ENCODE peak calls at places on chromosomes 16 and 17, in ten cellular contexts. One of them, this sample, is unnamed.

GRCh38 chr17:1399366-1399678 is 700 bp downstream of the YWHAE start:
- DNase-seq in endothelial cell of umbilical vein: peak; percentile 42
- DNase-seq in HCT116: no peak
- DNase-seq in sigmoid colon: no peak
- DNase-seq in upper lobe of left lung: peak; percentile 88
- DNase-seq in esophagus muscularis mucosa: no peak
- DNase-seq in H1: no peak
- DNase-seq in prostate gland: no peak
- DNase-seq in suprapubic skin: peak; percentile 79
- DNase-seq in stomach: peak; percentile 45
- DNase-seq in this sample: no peak

GRCh38 chr16:53504161-53504663 is 1.2 kb upstream of the AKTIP start:
- DNase-seq in upper lobe of left lung: no peak
- DNase-seq in suprapubic skin: peak; percentile 80
- DNase-seq in stomach: peak; percentile 36
- DNase-seq in sigmoid colon: peak; percentile 81
- DNase-seq in endothelial cell of umbilical vein: peak; percentile 68
- DNase-seq in H1: no peak
- DNase-seq in esophagus muscularis mucosa: peak; percentile 92
- DNase-seq in HCT116: no peak
- DNase-seq in prostate gland: peak; percentile 33
- DNase-seq in this sample: no peak

GRCh38 chr17:32333187-32333586 is 8.8 kb downstream of the C17orf75 start:
- DNase-seq in prostate gland: no peak
- DNase-seq in H1: no peak
- DNase-seq in sigmoid colon: no peak
- DNase-seq in upper lobe of left lung: no peak
- DNase-seq in suprapubic skin: no peak
- DNase-seq in stomach: no peak
- DNase-seq in esophagus muscularis mucosa: no peak
- DNase-seq in endothelial cell of umbilical vein: no peak
- DNase-seq in HCT116: no peak
- DNase-seq in this sample: no peak

GRCh38 chr16:56286819-56287218 is 95.5 kb downstream of the GNAO1 start:
- DNase-seq in H1: no peak
- DNase-seq in upper lobe of left lung: no peak
- DNase-seq in prostate gland: no peak
- DNase-seq in HCT116: no peak
- DNase-seq in stomach: no peak
- DNase-seq in endothelial cell of umbilical vein: no peak
- DNase-seq in esophagus muscularis mucosa: no peak
- DNase-seq in suprapubic skin: no peak
- DNase-seq in sigmoid colon: no peak
- DNase-seq in this sample: no peak

GRCh38 chr16:46688101-46688656 is 799 bp downstream of the VPS35 start:
- DNase-seq in esophagus muscularis mucosa: no peak
- DNase-seq in upper lobe of left lung: no peak
- DNase-seq in stomach: peak; percentile 64
- DNase-seq in suprapubic skin: peak; percentile 67
- DNase-seq in sigmoid colon: no peak
- DNase-seq in endothelial cell of umbilical vein: peak; percentile 48
- DNase-seq in prostate gland: peak; percentile 32
- DNase-seq in HCT116: no peak
- DNase-seq in H1: no peak
- DNase-seq in this sample: peak; percentile 27

GRCh38 chr17:75266315-75267145 is 4.5 kb downstream of the MIF4GD start:
- DNase-seq in upper lobe of left lung: no peak
- DNase-seq in esophagus muscularis mucosa: no peak
- DNase-seq in stomach: no peak
- DNase-seq in H1: no peak
- DNase-seq in HCT116: no peak
- DNase-seq in sigmoid colon: no peak
- DNase-seq in prostate gland: no peak
- DNase-seq in suprapubic skin: no peak
- DNase-seq in endothelial cell of umbilical vein: peak; percentile 37
- DNase-seq in this sample: no peak

GRCh38 chr16:1708768-1709180 is 2.8 kb downstream of the MAPK8IP3 start:
- DNase-seq in stomach: no peak
- DNase-seq in sigmoid colon: no peak
- DNase-seq in upper lobe of left lung: no peak
- DNase-seq in suprapubic skin: no peak
- DNase-seq in endothelial cell of umbilical vein: no peak
- DNase-seq in prostate gland: no peak
- DNase-seq in esophagus muscularis mucosa: no peak
- DNase-seq in HCT116: no peak
- DNase-seq in H1: no peak
- DNase-seq in this sample: no peak

GRCh38 chr16:47045459-47045858 is 72.0 kb upstream of the DNAJA2 start:
- DNase-seq in stomach: no peak
- DNase-seq in HCT116: no peak
- DNase-seq in esophagus muscularis mucosa: no peak
- DNase-seq in endothelial cell of umbilical vein: no peak
- DNase-seq in prostate gland: no peak
- DNase-seq in suprapubic skin: no peak
- DNase-seq in upper lobe of left lung: no peak
- DNase-seq in sigmoid colon: no peak
- DNase-seq in H1: no peak
- DNase-seq in this sample: no peak

GRCh38 chr17:42561908-42562844 is at the start of gene COASY:
- DNase-seq in prostate gland: peak; percentile 93
- DNase-seq in esophagus muscularis mucosa: peak; percentile 98
- DNase-seq in upper lobe of left lung: peak; percentile 75
- DNase-seq in endothelial cell of umbilical vein: peak; percentile 97
- DNase-seq in H1: peak; percentile 93
- DNase-seq in sigmoid colon: peak; percentile 99
- DNase-seq in stomach: peak; percentile 96
- DNase-seq in suprapubic skin: peak; percentile 97
- DNase-seq in HCT116: peak; percentile 98
- DNase-seq in this sample: peak; percentile 98

GRCh38 chr17:80817861-80818260 is 173.8 kb upstream of the CHMP6 start:
- DNase-seq in esophagus muscularis mucosa: no peak
- DNase-seq in stomach: no peak
- DNase-seq in sigmoid colon: peak; percentile 28
- DNase-seq in upper lobe of left lung: no peak
- DNase-seq in suprapubic skin: no peak
- DNase-seq in H1: no peak
- DNase-seq in HCT116: no peak
- DNase-seq in prostate gland: no peak
- DNase-seq in endothelial cell of umbilical vein: no peak
- DNase-seq in this sample: no peak

GRCh38 chr17:21545051-21545450 is 147.3 kb upstream of the KCNJ18 start:
- DNase-seq in stomach: no peak
- DNase-seq in esophagus muscularis mucosa: no peak
- DNase-seq in HCT116: no peak
- DNase-seq in upper lobe of left lung: no peak
- DNase-seq in suprapubic skin: no peak
- DNase-seq in prostate gland: no peak
- DNase-seq in sigmoid colon: no peak
- DNase-seq in endothelial cell of umbilical vein: no peak
- DNase-seq in H1: no peak
- DNase-seq in this sample: no peak

GRCh38 chr16:53781023-53781605 is 77.2 kb downstream of the FTO start:
- DNase-seq in upper lobe of left lung: no peak
- DNase-seq in sigmoid colon: no peak
- DNase-seq in H1: no peak
- DNase-seq in suprapubic skin: no peak
- DNase-seq in prostate gland: no peak
- DNase-seq in esophagus muscularis mucosa: no peak
- DNase-seq in HCT116: no peak
- DNase-seq in stomach: no peak
- DNase-seq in endothelial cell of umbilical vein: peak; percentile 25
- DNase-seq in this sample: no peak

DNA sequence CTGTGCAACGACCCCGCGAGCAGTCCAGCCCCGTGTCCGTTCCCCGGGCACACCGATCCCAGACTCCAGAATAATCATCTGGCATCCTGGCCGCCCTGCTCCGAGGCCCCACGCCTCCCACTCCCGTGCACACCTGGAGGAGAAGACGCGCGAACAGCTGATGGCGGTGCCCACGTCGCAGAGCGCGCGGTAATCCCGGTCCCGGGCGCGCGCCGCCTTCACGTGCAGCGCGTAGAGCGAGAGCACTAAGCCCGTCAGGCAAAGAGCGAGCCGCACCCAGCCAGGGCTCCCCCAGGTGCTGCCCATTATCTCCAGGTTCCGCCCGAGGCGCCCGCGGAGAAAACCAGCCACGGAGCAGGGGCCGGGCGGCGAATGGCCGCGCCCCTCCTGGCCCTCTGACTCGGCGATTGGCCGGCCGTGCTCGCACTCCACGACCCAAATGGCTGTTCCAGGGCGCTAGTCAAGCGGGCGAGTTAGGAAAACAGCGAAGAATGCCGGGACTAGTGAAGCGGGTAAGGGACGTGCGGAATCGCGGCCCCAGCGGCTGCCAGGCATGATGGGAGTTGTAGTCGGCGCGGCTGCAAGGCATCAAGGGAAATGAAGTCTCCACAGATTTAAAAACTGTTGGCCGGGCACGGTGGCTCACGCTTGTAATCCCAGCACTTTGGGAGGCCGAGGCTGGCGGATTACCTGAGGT is at the start of gene VKORC1:
- DNase-seq in endothelial cell of umbilical vein: peak; percentile 97
- DNase-seq in sigmoid colon: peak; percentile 98
- DNase-seq in stomach: peak; percentile 96
- DNase-seq in upper lobe of left lung: peak; percentile 96
- DNase-seq in suprapubic skin: peak; percentile 97
- DNase-seq in prostate gland: peak; percentile 96
- DNase-seq in esophagus muscularis mucosa: peak; percentile 98
- DNase-seq in H1: peak; percentile 92
- DNase-seq in HCT116: peak; percentile 97
- DNase-seq in this sample: peak; percentile 88
- TF ChIP-seq POLR2AphosphoS5 in endothelial cell of umbilical vein: peak; percentile 61
- TF ChIP-seq POLR2AphosphoS5 in sigmoid colon: peak; percentile 84
- TF ChIP-seq POLR2AphosphoS5 in stomach: peak; percentile 75
- TF ChIP-seq POLR2AphosphoS5 in upper lobe of left lung: peak; percentile 85
- TF ChIP-seq POLR2AphosphoS5 in suprapubic skin: peak; percentile 57
- TF ChIP-seq POLR2AphosphoS5 in prostate gland: peak; percentile 97
- TF ChIP-seq POLR2AphosphoS5 in esophagus muscularis mucosa: peak; percentile 89
- TF ChIP-seq POLR2AphosphoS5 in H1: no peak
- TF ChIP-seq POLR2AphosphoS5 in HCT116: peak; percentile 75
- TF ChIP-seq POLR2AphosphoS5 in this sample: peak; percentile 35

GRCh38 chr16:11597737-11598136 is 11.0 kb upstream of the LITAF start:
- DNase-seq in H1: no peak
- DNase-seq in esophagus muscularis mucosa: no peak
- DNase-seq in HCT116: no peak
- DNase-seq in suprapubic skin: no peak
- DNase-seq in endothelial cell of umbilical vein: no peak
- DNase-seq in prostate gland: no peak
- DNase-seq in upper lobe of left lung: no peak
- DNase-seq in stomach: no peak
- DNase-seq in sigmoid colon: no peak
- DNase-seq in this sample: no peak
- TF ChIP-seq POLR2AphosphoS5 in H1: no peak
- TF ChIP-seq POLR2AphosphoS5 in esophagus muscularis mucosa: no peak
- TF ChIP-seq POLR2AphosphoS5 in HCT116: no peak
- TF ChIP-seq POLR2AphosphoS5 in suprapubic skin: no peak
- TF ChIP-seq POLR2AphosphoS5 in endothelial cell of umbilical vein: no peak
- TF ChIP-seq POLR2AphosphoS5 in prostate gland: no peak
- TF ChIP-seq POLR2AphosphoS5 in upper lobe of left lung: no peak
- TF ChIP-seq POLR2AphosphoS5 in stomach: no peak
- TF ChIP-seq POLR2AphosphoS5 in sigmoid colon: no peak
- TF ChIP-seq POLR2AphosphoS5 in this sample: no peak

GRCh38 chr17:58244958-58245357 is 6.6 kb downstream of the LPO start:
- DNase-seq in suprapubic skin: no peak
- DNase-seq in stomach: no peak
- DNase-seq in HCT116: no peak
- DNase-seq in upper lobe of left lung: no peak
- DNase-seq in esophagus muscularis mucosa: no peak
- DNase-seq in sigmoid colon: no peak
- DNase-seq in H1: no peak
- DNase-seq in prostate gland: no peak
- DNase-seq in endothelial cell of umbilical vein: no peak
- DNase-seq in this sample: no peak

GRCh38 chr17:58248955-58249269 is 10.5 kb downstream of the LPO start:
- DNase-seq in stomach: no peak
- DNase-seq in H1: no peak
- DNase-seq in upper lobe of left lung: no peak
- DNase-seq in suprapubic skin: no peak
- DNase-seq in sigmoid colon: no peak
- DNase-seq in prostate gland: no peak
- DNase-seq in HCT116: no peak
- DNase-seq in endothelial cell of umbilical vein: no peak
- DNase-seq in esophagus muscularis mucosa: no peak
- DNase-seq in this sample: no peak

GRCh38 chr17:58247511-58248363 is 9.4 kb downstream of the LPO start:
- DNase-seq in endothelial cell of umbilical vein: no peak
- DNase-seq in upper lobe of left lung: no peak
- DNase-seq in H1: no peak
- DNase-seq in stomach: no peak
- DNase-seq in esophagus muscularis mucosa: peak; percentile 85
- DNase-seq in suprapubic skin: no peak
- DNase-seq in sigmoid colon: no peak
- DNase-seq in HCT116: no peak
- DNase-seq in prostate gland: no peak
- DNase-seq in this sample: no peak

GRCh38 chr17:58245428-58246103 is 7.2 kb downstream of the LPO start:
- DNase-seq in H1: no peak
- DNase-seq in endothelial cell of umbilical vein: no peak
- DNase-seq in sigmoid colon: no peak
- DNase-seq in esophagus muscularis mucosa: peak; percentile 60
- DNase-seq in prostate gland: no peak
- DNase-seq in stomach: no peak
- DNase-seq in suprapubic skin: no peak
- DNase-seq in HCT116: no peak
- DNase-seq in upper lobe of left lung: no peak
- DNase-seq in this sample: no peak

DNA sequence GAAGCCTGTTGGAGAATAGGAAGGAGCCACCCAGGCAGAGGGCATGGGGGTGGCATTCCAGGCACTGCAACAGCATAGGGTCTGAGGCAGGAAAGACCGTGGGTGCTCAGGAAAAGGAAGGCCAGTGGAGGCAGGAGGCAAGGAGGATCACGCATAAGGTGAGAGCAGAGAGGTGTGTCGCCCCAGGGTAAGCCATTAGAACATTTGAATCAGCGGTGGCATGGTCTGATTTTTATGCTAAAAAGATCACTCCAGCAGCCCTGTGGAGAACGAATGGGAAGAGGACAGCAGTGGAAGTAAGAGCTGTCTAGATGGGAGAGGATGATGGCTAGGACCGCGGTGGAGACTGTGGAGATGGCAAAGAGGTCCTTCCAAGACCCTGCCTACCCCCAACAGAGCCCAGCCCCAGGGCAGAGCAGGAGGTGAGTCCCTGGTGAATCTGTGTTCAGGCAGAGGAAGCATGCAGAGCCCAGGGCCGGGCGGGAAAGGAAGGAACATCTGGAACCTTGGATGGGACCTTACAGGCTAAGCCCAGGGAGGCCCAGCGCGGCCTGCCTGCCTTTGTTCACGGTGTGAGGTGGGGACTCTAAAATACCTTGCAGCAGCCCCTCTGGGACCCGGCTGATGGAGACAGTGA is 7.8 kb downstream of the LPO start:
- DNase-seq in upper lobe of left lung: no peak
- DNase-seq in suprapubic skin: no peak
- DNase-seq in stomach: no peak
- DNase-seq in esophagus muscularis mucosa: peak; percentile 85
- DNase-seq in prostate gland: no peak
- DNase-seq in endothelial cell of umbilical vein: no peak
- DNase-seq in HCT116: no peak
- DNase-seq in H1: no peak
- DNase-seq in sigmoid colon: no peak
- DNase-seq in this sample: no peak
- TF ChIP-seq POLR2AphosphoS5 in upper lobe of left lung: no peak
- TF ChIP-seq POLR2AphosphoS5 in suprapubic skin: no peak
- TF ChIP-seq POLR2AphosphoS5 in stomach: no peak
- TF ChIP-seq POLR2AphosphoS5 in esophagus muscularis mucosa: no peak
- TF ChIP-seq POLR2AphosphoS5 in prostate gland: no peak
- TF ChIP-seq POLR2AphosphoS5 in endothelial cell of umbilical vein: no peak
- TF ChIP-seq POLR2AphosphoS5 in HCT116: no peak
- TF ChIP-seq POLR2AphosphoS5 in H1: no peak
- TF ChIP-seq POLR2AphosphoS5 in sigmoid colon: no peak
- TF ChIP-seq POLR2AphosphoS5 in this sample: no peak

GRCh38 chr17:82297280-82297803 is 20.1 kb downstream of the CD7 start:
- DNase-seq in stomach: peak; percentile 87
- DNase-seq in H1: no peak
- DNase-seq in endothelial cell of umbilical vein: peak; percentile 84
- DNase-seq in upper lobe of left lung: peak; percentile 96
- DNase-seq in esophagus muscularis mucosa: peak; percentile 99
- DNase-seq in HCT116: no peak
- DNase-seq in suprapubic skin: peak; percentile 95
- DNase-seq in sigmoid colon: peak; percentile 97
- DNase-seq in prostate gland: peak; percentile 90
- DNase-seq in this sample: no peak
- TF ChIP-seq POLR2AphosphoS5 in stomach: peak; percentile 76
- TF ChIP-seq POLR2AphosphoS5 in H1: no peak
- TF ChIP-seq POLR2AphosphoS5 in endothelial cell of umbilical vein: peak; percentile 25
- TF ChIP-seq POLR2AphosphoS5 in upper lobe of left lung: peak; percentile 97
- TF ChIP-seq POLR2AphosphoS5 in esophagus muscularis mucosa: peak; percentile 96
- TF ChIP-seq POLR2AphosphoS5 in HCT116: no peak
- TF ChIP-seq POLR2AphosphoS5 in suprapubic skin: peak; percentile 98
- TF ChIP-seq POLR2AphosphoS5 in sigmoid colon: peak; percentile 95
- TF ChIP-seq POLR2AphosphoS5 in prostate gland: peak; percentile 87
- TF ChIP-seq POLR2AphosphoS5 in this sample: no peak

This sample was measured in GM12892.